ENCODE peak calls at places on chromosome 5, in five cellular contexts. H is NCI-H2029, I is left ventricle myocardium inferior, W is IMR-90, D is hippocampal formation. R is an unnamed sample.

GRCh38 chr5:181221792-181222629 is 1.1 kb upstream of the TRIM41 start:
- DNase-seq in W (peak), H (no peak), D (no peak), I (peak), R (peak)

GRCh38 chr5:121174351-121174750 is 677.3 kb upstream of the FTMT start:
- DNase-seq in W (peak), H (no peak), D (no peak), I (no peak), R (peak)

GRCh38 chr5:120614512-120614911 is 150.4 kb downstream of the PRR16 start:
- DNase-seq in H (no peak), I (no peak), W (peak), D (no peak), R (peak)

GRCh38 chr5:143932584-143932983 is 120.6 kb downstream of the HMHB1 start:
- DNase-seq in I (no peak), D (no peak), W (peak), H (no peak), R (no peak)

GRCh38 chr5:73638344-73639095 is 12.5 kb downstream of the ARHGEF28 start:
- DNase-seq in D (no peak), H (no peak), W (peak), I (no peak), R (peak)

GRCh38 chr5:1151316-1151715 is 39.5 kb upstream of the SLC12A7 start:
- DNase-seq in H (peak), W (no peak), D (no peak), I (no peak), R (no peak)

GRCh38 chr5:139676951-139677367 is 28.8 kb downstream of the CXXC5 start:
- DNase-seq in H (peak), I (no peak), W (no peak), D (peak), R (no peak)

GRCh38 chr5:7779019-7779662 is 71.8 kb downstream of the CFAP90 start:
- DNase-seq in H (no peak), I (no peak), W (no peak), D (no peak), R (no peak)

GRCh38 chr5:13987843-13988464 is 43.5 kb upstream of the DNAH5 start:
- DNase-seq in I (no peak), W (peak), H (peak), D (peak), R (peak)

GRCh38 chr5:56409331-56410190 is 176.4 kb upstream of the ANKRD55 start:
- DNase-seq in W (peak), H (no peak), D (peak), I (no peak), R (peak)

R was measured in choroid plexus epithelial cell.